ENCODE peak calls at places on chromosomes 1 and 21, in four cellular contexts. X is heart left ventricle, Z is Panc1, J is coronary artery. G is an unnamed sample.

GRCh38 chr1:108661030-108661609 is at the start of gene HENMT1:
- DNase-seq in X (peak), Z (no peak), J (peak), G (peak)

GRCh38 chr1:88514544-88514943 is 169.5 kb upstream of the PKN2 start:
- DNase-seq in Z (no peak), X (no peak), J (no peak), G (no peak)

GRCh38 chr1:33126411-33127000 is 45.6 kb downstream of the AZIN2 start:
- DNase-seq in X (no peak), J (peak), Z (no peak), G (no peak)

GRCh38 chr1:98119793-98120192 is 199.0 kb upstream of the DPYD start:
- DNase-seq in Z (no peak), J (no peak), X (no peak), G (peak)

GRCh38 chr1:2546515-2547209 is 9.5 kb upstream of the TNFRSF14 start:
- DNase-seq in X (peak), Z (no peak), J (peak), G (peak)

GRCh38 chr1:62841587-62842169 is 57.7 kb downstream of the ATG4C start:
- DNase-seq in J (no peak), X (peak), Z (peak), G (peak)

GRCh38 chr1:209727286-209727685 is 22.6 kb downstream of the HSD11B1 start:
- DNase-seq in Z (no peak), X (no peak), J (no peak), G (no peak)

GRCh38 chr1:94739521-94740061 is 80.6 kb upstream of the SLC44A3 start:
- DNase-seq in Z (no peak), X (no peak), J (peak), G (peak)

GRCh38 chr1:107048255-107048654 is 8.2 kb upstream of the PRMT6 start:
- DNase-seq in X (no peak), J (no peak), Z (no peak), G (no peak)

GRCh38 chr21:33362044-33362555 is 37.3 kb downstream of the IFNAR1 start:
- DNase-seq in Z (no peak), J (no peak), X (no peak), G (peak)

GRCh38 chr1:56855190-56855589 is 593 bp downstream of the C8A start:
- DNase-seq in Z (no peak), X (no peak), J (no peak), G (no peak)

GRCh38 chr21:25370311-25370744 is 237.0 kb downstream of the MRPL39 start:
- DNase-seq in J (no peak), X (no peak), Z (peak), G (peak)

GRCh38 chr1:8989821-8990220 is 36.4 kb downstream of the SLC2A7 start:
- DNase-seq in Z (no peak), J (no peak), X (no peak), G (no peak)

GRCh38 chr1:3129133-3129490 is 60.1 kb downstream of the PRDM16 start:
- DNase-seq in X (no peak), Z (no peak), J (no peak), G (no peak)

GRCh38 chr1:95734560-95734959 is 500.6 kb downstream of the RWDD3 start:
- DNase-seq in J (no peak), X (no peak), Z (no peak), G (no peak)

GRCh38 chr1:160993544-160993943 is 27.4 kb downstream of the F11R start:
- DNase-seq in J (no peak), X (no peak), Z (peak), G (no peak)

GRCh38 chr1:93255222-93256079 is 74.9 kb downstream of the CCDC18 start:
- DNase-seq in Z (no peak), X (no peak), J (no peak), G (no peak)

GRCh38 chr1:218209351-218209861 is 75.7 kb upstream of the RRP15 start:
- DNase-seq in J (no peak), X (no peak), Z (peak), G (no peak)

GRCh38 chr1:66288048-66288447 is 245.9 kb upstream of the SGIP1 start:
- DNase-seq in Z (no peak), J (no peak), X (no peak), G (no peak)

GRCh38 chr1:90753556-90753955 is 36.5 kb upstream of the BARHL2 start:
- DNase-seq in Z (no peak), X (no peak), J (no peak), G (no peak)

GRCh38 chr21:45130324-45130774 is 56.0 kb downstream of the ADARB1 start:
- DNase-seq in X (no peak), J (no peak), Z (no peak), G (no peak)

GRCh38 chr1:175158133-175158532 is 34.4 kb downstream of the KIAA0040 start:
- DNase-seq in Z (no peak), X (no peak), J (no peak), G (no peak)

GRCh38 chr1:4837201-4837600 is 182.8 kb downstream of the AJAP1 start:
- DNase-seq in X (no peak), Z (no peak), J (no peak), G (no peak)

GRCh38 chr1:181064030-181064594 is 24.4 kb upstream of the IER5 start:
- DNase-seq in Z (no peak), X (no peak), J (no peak), G (no peak)

GRCh38 chr1:87560137-87560536 is 231.5 kb downstream of the LMO4 start:
- DNase-seq in X (no peak), J (no peak), Z (no peak), G (no peak)

GRCh38 chr1:89043940-89044339 is 21.1 kb downstream of the GBP1 start:
- DNase-seq in J (no peak), X (no peak), Z (no peak), G (no peak)

GRCh38 chr21:44487831-44488230 is 32.5 kb downstream of the LRRC3 start:
- DNase-seq in J (no peak), X (no peak), Z (no peak), G (no peak)

GRCh38 chr1:88698764-88699163 is 14.7 kb downstream of the PKN2 start:
- DNase-seq in X (no peak), J (no peak), Z (no peak), G (no peak)

GRCh38 chr1:64653466-64653865 is 91.4 kb upstream of the RAVER2 start:
- DNase-seq in J (no peak), X (no peak), Z (no peak), G (no peak)

GRCh38 chr1:16075337-16076002 is 2.0 kb upstream of the FAM131C start:
- DNase-seq in X (peak), J (no peak), Z (no peak), G (no peak)
- H3K27ac ChIP-seq in X (peak), J (no peak), Z (no peak), G (no peak)

GRCh38 chr1:61089338-61089737 is 7.0 kb downstream of the NFIA start:
- DNase-seq in X (no peak), Z (no peak), J (no peak), G (no peak)
- H3K4me3 ChIP-seq in X (no peak), Z (no peak), J (no peak), G (no peak)

DNA sequence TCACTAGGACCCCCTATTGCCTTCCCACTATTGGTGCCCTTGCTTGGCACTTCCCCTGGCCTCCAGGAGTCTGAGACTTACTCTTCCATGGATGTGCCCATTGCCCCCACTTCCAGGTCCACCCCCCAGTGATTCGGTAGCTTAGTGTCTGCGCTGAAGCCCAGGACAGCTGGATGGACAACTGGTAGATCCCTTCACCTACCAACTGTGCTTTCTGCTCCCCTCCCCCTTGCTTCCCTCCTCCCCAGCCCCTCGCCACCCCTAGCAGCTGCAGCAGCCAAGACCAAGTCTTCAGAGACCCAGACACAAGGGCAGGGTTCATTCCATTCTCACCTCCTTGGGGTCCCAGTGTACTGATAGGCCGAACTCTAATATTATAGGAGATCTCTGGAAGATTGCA is 6.9 kb downstream of the LMNA start:
- DNase-seq in X (no peak), Z (no peak), J (no peak), G (no peak)
- H3K27ac ChIP-seq in X (peak), Z (peak), J (peak), G (peak)

GRCh38 chr1:75342799-75343198 is 208.6 kb downstream of the LHX8 start:
- DNase-seq in J (no peak), X (no peak), Z (no peak), G (no peak)
- H3K4me3 ChIP-seq in J (no peak), X (no peak), Z (no peak), G (no peak)

GRCh38 chr1:203276408-203276807 is 28.9 kb upstream of the BTG2 start:
- DNase-seq in J (peak), Z (no peak), X (no peak), G (no peak)
- H3K27ac ChIP-seq in J (peak), Z (no peak), X (peak), G (no peak)

DNA sequence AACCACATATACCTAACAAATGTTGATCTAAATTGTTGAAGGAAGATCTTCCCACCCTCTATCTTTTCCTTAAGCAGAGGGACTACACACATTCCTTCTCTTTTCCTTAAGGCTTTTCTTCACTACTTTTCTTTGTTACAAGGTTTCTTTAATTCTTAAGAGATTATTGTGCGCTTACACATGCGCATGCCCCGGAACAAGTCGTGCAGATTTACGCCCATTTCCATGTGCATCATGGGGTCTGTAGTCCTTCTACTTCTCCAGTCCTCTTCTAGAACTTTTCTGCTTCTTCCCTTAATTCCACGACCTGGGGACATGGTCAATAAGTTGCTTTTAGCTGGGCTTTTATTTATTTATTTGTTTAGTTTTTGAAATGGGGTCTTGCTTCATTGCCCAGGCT is 1.7 kb upstream of the CHRNB2 start:
- DNase-seq in J (no peak), X (no peak), Z (no peak), G (no peak)
- H3K4me3 ChIP-seq in J (no peak), X (no peak), Z (no peak), G (no peak)

DNA sequence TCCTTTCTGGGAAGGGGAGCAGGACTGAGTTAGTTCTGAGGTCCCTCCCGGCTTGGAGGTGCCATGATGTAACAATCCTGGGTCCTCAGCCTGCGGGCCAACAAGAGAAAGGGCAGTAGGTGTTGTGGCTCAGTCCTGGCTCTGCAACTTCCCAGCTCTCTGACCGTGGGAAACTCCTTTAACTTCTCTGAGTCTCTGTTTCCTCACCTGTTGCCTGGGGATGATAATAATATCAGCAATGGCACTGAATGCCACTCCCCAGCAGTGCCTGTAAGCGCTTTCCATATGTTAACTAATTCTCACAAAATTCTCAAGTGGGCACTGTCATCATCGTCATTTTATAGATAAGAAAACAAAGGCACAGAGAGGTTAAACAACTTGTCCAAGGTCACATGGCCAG is 2.3 kb downstream of the PADI3 start:
- DNase-seq in Z (no peak), X (no peak), J (no peak), G (no peak)
- H3K27ac ChIP-seq in Z (peak), X (no peak), J (no peak), G (no peak)

GRCh38 chr1:75725861-75726361 is 1.4 kb downstream of the ACADM start:
- DNase-seq in X (no peak), J (no peak), Z (no peak), G (peak)

GRCh38 chr1:75730432-75730831 is 5.9 kb downstream of the ACADM start:
- DNase-seq in J (no peak), X (no peak), Z (no peak), G (no peak)

GRCh38 chr1:75724472-75725022 is at the start of gene ACADM:
- DNase-seq in X (peak), Z (peak), J (peak), G (peak)

GRCh38 chr1:75725256-75725655 is 747 bp downstream of the ACADM start:
- DNase-seq in J (no peak), Z (no peak), X (no peak), G (no peak)

GRCh38 chr1:75727571-75727970 is 3.1 kb downstream of the ACADM start:
- DNase-seq in Z (no peak), X (no peak), J (no peak), G (no peak)
- H3K4me3 ChIP-seq in Z (no peak), X (no peak), J (no peak), G (no peak)

G was measured in body of pancreas.